ENCODE peak calls at places on chromosomes 12 and 14, in four cellular contexts. K is K562, G is H1, N is HepG2. W is an unnamed sample.

GRCh38 chr14:102235275-102235897 is 69.6 kb downstream of the MOK start:
- DNase-seq in G (peak), K (peak), N (peak), W (peak)

GRCh38 chr12:132510111-132510724 is 20.3 kb downstream of the FBRSL1 start:
- DNase-seq in N (no peak), G (no peak), K (no peak), W (no peak)

GRCh38 chr12:16331998-16332397 is 15.4 kb upstream of the MGST1 start:
- DNase-seq in N (no peak), K (no peak), G (no peak), W (no peak)

GRCh38 chr14:53791116-53791515 is 165.5 kb downstream of the BMP4 start:
- DNase-seq in G (no peak), N (no peak), K (no peak), W (no peak)

GRCh38 chr12:54983536-54984102 is 943 bp downstream of the TESPA1 start:
- DNase-seq in N (no peak), K (no peak), G (no peak), W (no peak)

GRCh38 chr12:11688379-11688778 is 38.9 kb downstream of the ETV6 start:
- DNase-seq in N (no peak), G (no peak), K (no peak), W (no peak)

GRCh38 chr14:89417469-89418225 is 614 bp upstream of the FOXN3 start:
- DNase-seq in G (peak), K (no peak), N (peak), W (peak)

GRCh38 chr12:54959291-54960018 is 25.1 kb downstream of the TESPA1 start:
- DNase-seq in K (no peak), N (no peak), G (no peak), W (no peak)

GRCh38 chr12:123044351-123044750 is 63.9 kb downstream of the ARL6IP4 start:
- DNase-seq in N (no peak), G (no peak), K (no peak), W (no peak)

GRCh38 chr12:57127101-57127709 is 1.1 kb upstream of the LRP1 start:
- DNase-seq in G (peak), K (peak), N (peak), W (peak)

GRCh38 chr12:27965411-27965810 is 7.1 kb downstream of the PTHLH start:
- DNase-seq in G (no peak), K (no peak), N (no peak), W (no peak)

GRCh38 chr14:89067293-89067972 is 243.0 kb downstream of the TTC8 start:
- DNase-seq in K (no peak), N (no peak), G (no peak), W (no peak)

GRCh38 chr12:108425238-108425795 is 86.2 kb upstream of the CMKLR1 start:
- DNase-seq in K (no peak), N (no peak), G (peak), W (no peak)

GRCh38 chr12:107684029-107684790 is 1.4 kb upstream of the PWP1 start:
- DNase-seq in G (no peak), K (no peak), N (no peak), W (no peak)

GRCh38 chr12:27246774-27247173 is 2.7 kb downstream of the STK38L start:
- DNase-seq in G (no peak), K (no peak), N (no peak), W (no peak)

GRCh38 chr14:63632932-63633514 is 8.6 kb downstream of the WDR89 start:
- DNase-seq in G (no peak), K (no peak), N (peak), W (peak)

GRCh38 chr12:124422142-124422569 is 127.3 kb downstream of the RFLNA start:
- DNase-seq in K (peak), N (no peak), G (no peak), W (peak)

GRCh38 chr12:131788070-131788469 is 40.1 kb upstream of the MMP17 start:
- DNase-seq in G (no peak), N (no peak), K (no peak), W (no peak)

GRCh38 chr14:51367600-51367931 is 127.5 kb downstream of the TMX1 start:
- DNase-seq in N (no peak), G (no peak), K (no peak), W (no peak)

GRCh38 chr14:100904307-100905019 is 941 bp upstream of the RTL1 start:
- DNase-seq in K (no peak), G (peak), N (no peak), W (no peak)

GRCh38 chr14:29176876-29177275 is 410.3 kb downstream of the FOXG1 start:
- DNase-seq in K (no peak), G (no peak), N (no peak), W (no peak)

GRCh38 chr12:117124421-117125274 is 25.4 kb upstream of the TESC start:
- DNase-seq in G (no peak), N (peak), K (no peak), W (no peak)

GRCh38 chr12:51388826-51389225 is 2.4 kb downstream of the GALNT6 start:
- DNase-seq in G (no peak), K (no peak), N (no peak), W (no peak)

GRCh38 chr12:113242560-113242959 is 21.3 kb downstream of the TPCN1 start:
- DNase-seq in K (no peak), N (no peak), G (no peak), W (no peak)

GRCh38 chr12:75550906-75551305 is 39.5 kb upstream of the KRR1 start:
- DNase-seq in N (no peak), K (no peak), G (no peak), W (no peak)

GRCh38 chr14:105430042-105430441 is 10.4 kb downstream of the MTA1 start:
- DNase-seq in K (no peak), G (no peak), N (no peak), W (no peak)

GRCh38 chr12:10861366-10861765 is 12.1 kb upstream of the PRR4 start:
- DNase-seq in G (no peak), N (no peak), K (no peak), W (no peak)

GRCh38 chr12:13097526-13097925 is 5.9 kb downstream of the GSG1 start:
- DNase-seq in N (no peak), K (no peak), G (no peak), W (no peak)

GRCh38 chr12:24380122-24380521 is 430.7 kb upstream of the SOX5 start:
- DNase-seq in K (no peak), G (no peak), N (no peak), W (no peak)

GRCh38 chr14:102935756-102936155 is 13.3 kb downstream of the AMN start:
- DNase-seq in G (no peak), K (no peak), N (no peak), W (no peak)

GRCh38 chr14:91835920-91836843 is 31.2 kb downstream of the TC2N start:
- DNase-seq in K (peak), N (no peak), G (peak), W (peak)
- TF ChIP-seq USF2 in K (no peak), N (no peak), G (no peak), W (no peak)

DNA sequence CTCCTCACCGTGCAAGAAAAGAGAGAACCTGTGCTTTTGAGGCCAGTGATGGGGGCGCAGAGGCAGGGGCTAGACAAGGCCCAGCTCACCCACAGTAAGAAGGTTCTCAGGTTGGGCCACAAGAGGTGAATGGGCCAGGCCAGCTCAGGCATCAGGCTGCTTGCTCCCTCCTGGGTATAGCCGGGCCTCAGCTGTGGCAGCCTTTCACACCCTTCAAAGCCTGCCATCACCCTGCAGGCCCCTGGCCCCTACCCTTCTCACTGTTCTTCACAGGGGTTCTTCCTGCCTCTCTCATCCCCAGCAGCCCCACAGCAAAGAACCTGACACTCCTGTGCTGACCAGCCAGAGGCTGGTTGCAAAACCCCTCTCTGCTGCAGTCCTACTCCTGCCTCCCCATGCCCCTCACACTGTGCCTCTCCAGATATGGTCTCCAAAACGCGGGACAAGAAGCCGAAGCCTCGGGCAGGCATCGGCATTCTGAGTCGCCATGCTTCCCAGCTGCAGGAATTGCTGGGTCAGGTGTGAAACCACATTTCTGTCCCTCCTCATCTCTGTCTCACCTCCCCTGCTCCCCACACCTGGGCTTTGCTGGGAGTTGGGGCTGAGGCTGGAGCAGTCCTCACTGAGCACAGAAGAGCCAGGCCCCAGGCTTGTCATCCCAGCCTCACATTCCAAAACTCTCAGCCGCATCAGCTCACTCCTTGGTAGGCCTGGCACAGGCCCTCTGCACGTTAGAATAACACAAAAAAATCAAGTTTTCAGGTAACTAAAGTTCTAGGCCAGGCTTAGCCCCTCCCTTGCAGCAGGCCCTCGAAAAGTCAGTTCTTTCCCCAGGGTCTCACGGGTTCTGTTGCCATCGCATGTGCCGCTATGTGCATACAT is 6.9 kb upstream of the FAIM2 start:
- DNase-seq in K (no peak), N (no peak), G (no peak), W (no peak)
- TF ChIP-seq JUN in K (no peak), N (no peak), G (no peak), W (no peak)

GRCh38 chr14:76078501-76078900 is 73.2 kb upstream of the GPATCH2L start:
- DNase-seq in N (no peak), K (no peak), G (no peak), W (no peak)
- H3K27ac ChIP-seq in N (no peak), K (no peak), G (no peak), W (no peak)

GRCh38 chr14:74573421-74574091 is 38.5 kb downstream of the LTBP2 start:
- DNase-seq in G (no peak), K (no peak), N (no peak), W (no peak)

GRCh38 chr14:74572829-74573360 is 39.1 kb downstream of the LTBP2 start:
- DNase-seq in G (no peak), K (no peak), N (no peak), W (no peak)

GRCh38 chr14:74570696-74571095 is 41.3 kb downstream of the LTBP2 start:
- DNase-seq in K (no peak), G (no peak), N (no peak), W (no peak)

GRCh38 chr14:74571441-74571841 is 40.6 kb downstream of the LTBP2 start:
- DNase-seq in G (no peak), K (no peak), N (no peak), W (no peak)

DNA sequence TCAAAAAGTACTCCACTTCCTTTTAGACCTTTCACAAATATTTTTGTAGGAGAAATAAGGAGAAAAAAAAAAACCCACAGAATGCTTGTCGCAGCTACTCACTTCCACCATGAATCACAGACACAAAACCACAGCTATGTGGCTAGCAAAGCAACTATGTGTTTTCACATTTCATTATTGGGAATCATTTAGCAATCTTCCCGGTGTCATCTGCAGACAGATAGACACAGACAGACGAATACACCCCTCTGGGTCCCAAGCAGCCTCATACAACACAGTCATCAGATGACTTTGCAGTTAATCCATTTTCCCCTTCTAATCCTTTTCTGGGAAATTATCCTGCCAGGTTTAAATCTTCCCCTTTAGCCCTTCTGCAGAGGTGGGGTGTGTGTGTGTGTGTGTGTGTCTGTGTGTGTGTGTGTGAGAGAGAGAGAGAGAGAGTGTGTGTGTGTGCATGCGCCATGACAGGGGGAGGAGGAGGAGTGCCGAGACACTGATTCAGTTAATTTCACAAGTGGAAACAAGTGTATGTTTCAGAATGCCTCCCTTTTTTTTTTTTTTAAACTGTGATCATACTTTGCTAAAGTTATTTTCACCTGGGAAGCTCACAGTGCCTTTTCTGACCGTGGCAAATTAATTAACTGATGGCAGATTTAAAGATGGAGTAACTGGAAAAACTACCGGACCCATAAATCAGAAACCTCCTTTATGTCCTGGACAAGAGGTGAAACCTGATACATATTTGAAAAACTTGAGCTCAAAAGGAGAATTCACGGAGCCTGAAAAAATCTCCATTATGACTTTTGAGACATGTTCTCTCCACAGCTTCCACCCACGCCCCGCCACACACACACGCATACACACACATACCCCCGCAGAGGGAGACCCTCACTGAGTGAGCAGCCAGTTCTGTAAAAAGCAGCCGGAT is 39.9 kb downstream of the LTBP2 start:
- DNase-seq in G (no peak), K (no peak), N (peak), W (peak)
- TF ChIP-seq USF2 in G (no peak), K (no peak), N (no peak), W (no peak)

DNA sequence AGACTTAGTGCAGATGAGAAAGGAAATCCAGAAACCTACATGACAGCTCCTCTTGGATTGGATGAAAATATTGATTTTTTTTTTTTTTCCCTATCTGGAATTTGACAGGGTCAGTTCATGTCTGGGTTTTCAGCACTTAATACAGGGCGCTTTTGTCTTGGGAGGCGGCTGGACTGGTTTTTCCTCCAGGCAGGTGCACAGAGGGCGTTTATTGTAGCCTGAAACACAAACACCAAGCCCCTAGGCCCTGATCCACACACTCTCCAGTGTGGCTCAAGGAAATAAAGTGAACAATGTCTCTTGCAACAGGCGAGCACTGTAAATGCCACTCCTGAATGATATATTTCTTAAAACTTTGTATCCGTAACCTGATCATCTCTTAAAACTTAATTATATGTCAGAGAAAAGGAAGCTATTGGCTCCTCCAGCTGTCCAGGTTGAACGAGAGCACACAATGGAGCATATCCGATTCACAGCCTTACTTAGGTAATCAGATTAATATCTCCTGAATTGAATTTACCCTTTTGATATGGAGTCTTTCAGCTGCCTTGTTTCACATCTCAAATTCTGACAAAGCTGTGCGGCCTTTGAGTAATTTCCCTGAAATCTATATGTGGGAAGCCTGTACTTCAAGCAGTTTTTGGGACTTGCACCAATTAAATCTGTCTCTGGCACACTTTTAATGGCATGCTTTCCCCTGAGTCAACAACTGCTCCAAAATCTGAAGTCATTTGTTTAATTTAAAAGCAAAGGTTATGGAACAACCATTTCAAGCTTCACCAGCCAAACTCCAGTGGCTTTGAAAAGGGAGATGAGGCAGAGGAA is 485.7 kb downstream of the ZFP36L1 start:
- DNase-seq in K (no peak), G (no peak), N (peak), W (no peak)
- TF ChIP-seq JUN in K (no peak), G (no peak), N (no peak), W (no peak)

GRCh38 chr14:69449216-69449615 is 35.3 kb upstream of the PLEKHD1 start:
- DNase-seq in K (no peak), N (no peak), G (no peak), W (no peak)

GRCh38 chr14:69451941-69452340 is 32.6 kb upstream of the PLEKHD1 start:
- DNase-seq in N (no peak), G (no peak), K (no peak), W (no peak)
- H3K27ac ChIP-seq in N (no peak), G (no peak), K (no peak), W (no peak)

GRCh38 chr12:82833461-82833860 is 146.8 kb downstream of the TMTC2 start:
- DNase-seq in K (no peak), G (no peak), N (no peak), W (no peak)

GRCh38 chr12:82832091-82832490 is 145.4 kb downstream of the TMTC2 start:
- DNase-seq in G (no peak), K (no peak), N (no peak), W (no peak)

GRCh38 chr12:82838123-82838522 is 151.4 kb downstream of the TMTC2 start:
- DNase-seq in N (no peak), K (no peak), G (no peak), W (no peak)

GRCh38 chr12:82832981-82833380 is 146.3 kb downstream of the TMTC2 start:
- DNase-seq in K (no peak), G (no peak), N (no peak), W (no peak)

GRCh38 chr12:82835217-82835616 is 148.5 kb downstream of the TMTC2 start:
- DNase-seq in N (no peak), K (no peak), G (no peak), W (no peak)
- TF ChIP-seq USF2 in N (no peak), K (no peak), G (no peak), W (no peak)

GRCh38 chr12:64085996-64086395 is 136.1 kb downstream of the KICS2 start:
- DNase-seq in K (no peak), N (no peak), G (no peak), W (peak)
- TF ChIP-seq JUN in K (no peak), N (no peak), G (no peak), W (no peak)

W was measured in A549.